ENCODE peak calls at places on chromosomes 4 and X, in eight cellular contexts. I, E, R, D, O, Z, W and S are unnamed samples.

GRCh38 chrX:155026420-155026726 is 271 bp upstream of the FUNDC2 start:
- DNase-seq in I (no peak), E (no peak), R (no peak), D (no peak), O (no peak), Z (no peak), W (no peak), S (no peak)

GRCh38 chr4:44646151-44646550 is 5.3 kb downstream of the YIPF7 start:
- DNase-seq in I (no peak), E (no peak), R (no peak), D (no peak), O (no peak), Z (no peak), W (no peak), S (no peak)

GRCh38 chr4:25857403-25857802 is 5.4 kb downstream of the SEL1L3 start:
- DNase-seq in I (no peak), E (no peak), R (peak; percentile 51), D (no peak), O (no peak), Z (no peak), W (no peak), S (no peak)

GRCh38 chrX:150899191-150899757 is 806 bp upstream of the CD99L2 start:
- DNase-seq in I (peak; percentile 21), E (peak; percentile 11), R (peak; percentile 71), D (peak; percentile 37), O (peak; percentile 57), Z (peak; percentile 28), W (peak; percentile 6), S (peak; percentile 10)

GRCh38 chr4:168528131-168528949 is 31.5 kb downstream of the PALLD start:
- DNase-seq in I (no peak), E (no peak), R (no peak), D (no peak), O (no peak), Z (no peak), W (no peak), S (no peak)

GRCh38 chrX:152806035-152806434 is 24.5 kb downstream of the CETN2 start:
- DNase-seq in I (no peak), E (no peak), R (no peak), D (no peak), O (no peak), Z (no peak), W (no peak), S (no peak)

GRCh38 chr4:4326136-4326535 is 36.1 kb downstream of the ZBTB49 start:
- DNase-seq in I (no peak), E (no peak), R (no peak), D (no peak), O (no peak), Z (no peak), W (no peak), S (no peak)

GRCh38 chr4:176838611-176839411 is 46.1 kb upstream of the VEGFC start:
- DNase-seq in I (peak; percentile 28), E (peak; percentile 64), R (no peak), D (no peak), O (no peak), Z (peak; percentile 20), W (no peak), S (no peak)

GRCh38 chr4:108466936-108467902 is 153.2 kb upstream of the RPL34 start:
- DNase-seq in I (no peak), E (peak; percentile 92), R (no peak), D (no peak), O (peak; percentile 47), Z (no peak), W (no peak), S (no peak)

GRCh38 chr4:112519689-112520597 is 4.0 kb upstream of the NEUROG2 start:
- DNase-seq in I (no peak), E (no peak), R (no peak), D (no peak), O (peak; percentile 32), Z (no peak), W (no peak), S (no peak)

GRCh38 chrX:45508459-45508858 is 307.8 kb upstream of the DIPK2B start:
- DNase-seq in I (no peak), E (no peak), R (no peak), D (no peak), O (no peak), Z (no peak), W (no peak), S (no peak)

GRCh38 chr4:123217676-123218075 is 178.9 kb upstream of the SPRY1 start:
- DNase-seq in I (no peak), E (no peak), R (no peak), D (no peak), O (no peak), Z (no peak), W (no peak), S (no peak)

GRCh38 chr4:66430856-66431255 is 760.6 kb upstream of the EPHA5 start:
- DNase-seq in I (no peak), E (no peak), R (no peak), D (no peak), O (no peak), Z (no peak), W (no peak), S (no peak)

GRCh38 chr4:183008492-183008891 is 90.6 kb upstream of the WWC2 start:
- DNase-seq in I (no peak), E (no peak), R (no peak), D (no peak), O (peak; percentile 68), Z (no peak), W (no peak), S (no peak)

GRCh38 chrX:23327104-23327503 is 7.5 kb upstream of the PTCHD1 start:
- DNase-seq in I (no peak), E (peak; percentile 3), R (no peak), D (no peak), O (no peak), Z (no peak), W (no peak), S (no peak)

GRCh38 chr4:76459291-76459723 is 24.3 kb downstream of the SHROOM3 start:
- DNase-seq in I (no peak), E (no peak), R (no peak), D (no peak), O (peak; percentile 44), Z (no peak), W (no peak), S (no peak)

GRCh38 chr4:7663075-7663541 is 228.4 kb upstream of the PSAPL1 start:
- DNase-seq in I (no peak), E (no peak), R (no peak), D (no peak), O (no peak), Z (peak; percentile 1), W (no peak), S (no peak)

GRCh38 chrX:130393451-130394074 is 8.1 kb upstream of the GPR119 start:
- DNase-seq in I (no peak), E (peak; percentile 50), R (peak; percentile 23), D (peak; percentile 56), O (peak; percentile 57), Z (no peak), W (no peak), S (no peak)

GRCh38 chr4:7024336-7024890 is 18.8 kb upstream of the TADA2B start:
- DNase-seq in I (no peak), E (no peak), R (no peak), D (no peak), O (no peak), Z (no peak), W (no peak), S (no peak)

GRCh38 chr4:140609548-140610425 is 41.0 kb upstream of the UCP1 start:
- DNase-seq in I (peak; percentile 28), E (peak; percentile 69), R (peak; percentile 75), D (no peak), O (peak; percentile 40), Z (no peak), W (no peak), S (no peak)

GRCh38 chr4:30716158-30716557 is 4.0 kb upstream of the PCDH7 start:
- DNase-seq in I (no peak), E (peak; percentile 68), R (no peak), D (no peak), O (no peak), Z (no peak), W (no peak), S (no peak)

GRCh38 chr4:138609943-138610350 is 367.8 kb upstream of the SLC7A11 start:
- DNase-seq in I (no peak), E (peak; percentile 62), R (no peak), D (no peak), O (peak; percentile 4), Z (no peak), W (no peak), S (no peak)

GRCh38 chrX:119690921-119691716 is 1.8 kb downstream of the SEPTIN6 start:
- DNase-seq in I (peak; percentile 20), E (peak; percentile 42), R (no peak), D (no peak), O (peak; percentile 89), Z (no peak), W (no peak), S (no peak)
- H3K9me3 ChIP-seq in I (no peaks in the 10 kb centered on the region), E (no peaks in the 10 kb centered on the region), R (no peaks in the 10 kb centered on the region), D (no peaks in the 10 kb centered on the region), O (no peaks in the 10 kb centered on the region), Z (no peaks in the 10 kb centered on the region), W (no peaks in the 10 kb centered on the region), S (no peaks in the 10 kb centered on the region)

GRCh38 chr4:3266076-3266475 is 17.1 kb downstream of the MSANTD1 start:
- DNase-seq in I (no peak), E (no peak), R (no peak), D (peak; percentile 23), O (no peak), Z (no peak), W (no peak), S (no peak)
- H3K9me3 ChIP-seq in I (no peaks in the 10 kb centered on the region), E (no peaks in the 10 kb centered on the region), R (no peaks in the 10 kb centered on the region), D (no peaks in the 10 kb centered on the region), O (no peaks in the 10 kb centered on the region), Z (no peaks in the 10 kb centered on the region), W (no peaks in the 10 kb centered on the region), S (no peaks in the 10 kb centered on the region)

DNA sequence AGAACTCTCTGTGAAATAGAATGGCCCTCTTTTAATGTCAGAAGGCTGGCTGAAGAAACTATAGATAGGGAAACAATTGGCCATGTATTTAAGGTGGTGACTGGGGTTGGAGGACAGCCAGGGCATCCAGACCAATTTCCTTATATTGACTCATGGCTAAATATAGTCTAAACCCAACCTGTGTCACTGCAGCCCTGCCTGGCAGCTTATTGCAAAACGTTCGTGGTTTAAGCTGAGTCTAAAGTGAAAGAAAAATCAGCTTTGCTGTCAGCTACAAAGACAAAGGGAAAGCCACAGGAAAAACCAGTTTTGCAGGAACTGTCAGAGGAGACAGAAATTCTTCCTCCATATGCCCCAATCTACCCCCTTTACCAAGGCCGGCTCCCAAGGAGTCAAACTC is 902.8 kb upstream of the NDST4 start:
- DNase-seq in I (no peak), E (peak; percentile 18), R (no peak), D (peak; percentile 81), O (no peak), Z (no peak), W (no peak), S (no peak)
- H3K9me3 ChIP-seq in I (no peaks in the 10 kb centered on the region), E (no peaks in the 10 kb centered on the region), R (peaks cover 18% of the 10 kb centered on the region), D (peaks cover 72% of the 10 kb centered on the region), O (no peaks in the 10 kb centered on the region), Z (peaks cover 91% of the 10 kb centered on the region), W (peaks cover 21% of the 10 kb centered on the region), S (peaks cover 4% of the 10 kb centered on the region)

DNA sequence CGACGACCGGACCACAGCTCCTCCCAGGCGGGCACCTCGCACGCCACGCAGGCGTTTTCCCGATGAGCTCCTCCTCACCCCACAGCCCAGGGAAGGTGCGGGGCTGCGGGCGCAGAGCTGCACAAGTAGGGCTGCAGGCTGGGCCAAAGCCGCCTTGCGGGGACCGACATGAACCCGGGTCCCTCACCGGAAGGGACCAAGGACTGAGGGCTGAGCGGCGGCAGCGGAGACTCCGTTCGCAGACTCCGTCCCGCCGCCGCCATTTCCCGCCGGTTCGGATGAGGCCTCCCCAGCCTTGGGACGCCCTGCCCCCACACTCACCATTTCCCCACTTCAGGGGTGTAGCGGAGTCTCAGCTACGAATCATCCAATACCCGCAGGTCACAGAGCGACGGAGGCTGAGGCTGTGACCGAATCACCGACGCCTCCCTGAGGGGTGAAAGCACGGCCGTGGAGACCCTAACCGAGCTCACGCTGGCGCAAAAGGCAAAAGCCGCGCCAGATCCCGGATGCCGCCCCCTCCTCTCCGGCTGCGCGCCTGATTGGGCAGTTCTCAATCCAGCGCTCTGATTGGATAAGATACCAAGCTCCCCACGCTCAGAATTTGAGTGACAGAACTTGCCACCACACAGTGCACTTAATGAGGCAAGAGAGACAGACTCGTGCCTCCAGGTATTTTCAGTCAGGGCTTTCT is at the start of gene ZNF732:
- DNase-seq in I (peak; percentile 39), E (peak; percentile 78), R (no peak), D (no peak), O (peak; percentile 3), Z (peak; percentile 31), W (no peak), S (no peak)
- H3K9me3 ChIP-seq in I (no peaks in the 10 kb centered on the region), E (no peaks in the 10 kb centered on the region), R (peaks cover 67% of the 10 kb centered on the region), D (peaks cover 59% of the 10 kb centered on the region), O (no peaks in the 10 kb centered on the region), Z (peaks cover 4% of the 10 kb centered on the region), W (no peaks in the 10 kb centered on the region), S (no peaks in the 10 kb centered on the region)